ENCODE peak calls at places on chromosomes 12 and 14, in four cellular contexts. Q, Y, A and T are unnamed samples.

GRCh38 chr14:101226603-101227425 is 323.3 kb upstream of the RTL1 start:
- DNase-seq in Q (no peak), Y (no peak), A (peak; percentile 45), T (no peak)

GRCh38 chr14:59022144-59022543 is 166.3 kb upstream of the DAAM1 start:
- DNase-seq in Q (no peak), Y (no peak), A (no peak), T (no peak)

GRCh38 chr12:102652645-102653313 is 172.4 kb upstream of the IGF1 start:
- DNase-seq in Q (no peak), Y (no peak), A (no peak), T (no peak)

GRCh38 chr14:30977752-30978151 is 47.7 kb upstream of the AP4S1 start:
- DNase-seq in Q (no peak), Y (no peak), A (no peak), T (no peak)

GRCh38 chr12:14185441-14186192 is 179.9 kb upstream of the ATF7IP start:
- DNase-seq in Q (peak; percentile 57), Y (peak; percentile 62), A (peak; percentile 11), T (peak; percentile 27)

GRCh38 chr12:1122803-1123202 is 131.8 kb downstream of the ERC1 start:
- DNase-seq in Q (no peak), Y (no peak), A (no peak), T (peak; percentile 68)

GRCh38 chr12:105502426-105502930 is 172.0 kb downstream of the C12orf75 start:
- DNase-seq in Q (no peak), Y (no peak), A (no peak), T (no peak)

GRCh38 chr12:113241191-113242017 is 20.1 kb downstream of the TPCN1 start:
- DNase-seq in Q (no peak), Y (peak; percentile 83), A (peak; percentile 38), T (no peak)

GRCh38 chr14:33359288-33359881 is 420.7 kb downstream of the NPAS3 start:
- DNase-seq in Q (no peak), Y (no peak), A (no peak), T (no peak)

GRCh38 chr12:77087427-77087826 is 22.1 kb upstream of the E2F7 start:
- DNase-seq in Q (no peak), Y (no peak), A (no peak), T (no peak)

GRCh38 chr12:34397591-34398365 is 375.5 kb downstream of the ALG10 start:
- DNase-seq in Q (no peak), Y (peak; percentile 37), A (peak; percentile 3), T (no peak)

GRCh38 chr14:81289516-81289915 is 68.8 kb upstream of the GTF2A1 start:
- DNase-seq in Q (no peak), Y (peak; percentile 47), A (no peak), T (no peak)

GRCh38 chr14:81281317-81281716 is 60.6 kb upstream of the GTF2A1 start:
- DNase-seq in Q (no peak), Y (no peak), A (no peak), T (no peak)

GRCh38 chr14:81286574-81287370 is 66.0 kb upstream of the GTF2A1 start:
- DNase-seq in Q (no peak), Y (no peak), A (no peak), T (no peak)

GRCh38 chr14:81285250-81285649 is 64.5 kb upstream of the GTF2A1 start:
- DNase-seq in Q (no peak), Y (no peak), A (no peak), T (no peak)
- H3K27ac ChIP-seq in Q (no peak overlapping the region), Y (no peak overlapping the region), A (no peak overlapping the region), T (no peak overlapping the region)

GRCh38 chr14:105931808-105932483 is 405.6 kb downstream of the TMEM121 start:
- DNase-seq in Q (no peak), Y (peak; percentile 40), A (no peak), T (no peak)
- H3K9me3 ChIP-seq in Q (peaks cover 37% of the 10 kb centered on the region), Y (no peaks in the 10 kb centered on the region), A (no peaks in the 10 kb centered on the region), T (no peaks in the 10 kb centered on the region)

GRCh38 chr14:29235991-29236390 is 469.4 kb downstream of the FOXG1 start:
- DNase-seq in Q (no peak), Y (no peak), A (no peak), T (no peak)

GRCh38 chr14:29236848-29237247 is 470.3 kb downstream of the FOXG1 start:
- DNase-seq in Q (no peak), Y (no peak), A (no peak), T (no peak)

GRCh38 chr14:29236401-29236800 is 469.8 kb downstream of the FOXG1 start:
- DNase-seq in Q (no peak), Y (no peak), A (no peak), T (no peak)

GRCh38 chr14:29227631-29228030 is 461.0 kb downstream of the FOXG1 start:
- DNase-seq in Q (no peak), Y (no peak), A (no peak), T (no peak)

DNA sequence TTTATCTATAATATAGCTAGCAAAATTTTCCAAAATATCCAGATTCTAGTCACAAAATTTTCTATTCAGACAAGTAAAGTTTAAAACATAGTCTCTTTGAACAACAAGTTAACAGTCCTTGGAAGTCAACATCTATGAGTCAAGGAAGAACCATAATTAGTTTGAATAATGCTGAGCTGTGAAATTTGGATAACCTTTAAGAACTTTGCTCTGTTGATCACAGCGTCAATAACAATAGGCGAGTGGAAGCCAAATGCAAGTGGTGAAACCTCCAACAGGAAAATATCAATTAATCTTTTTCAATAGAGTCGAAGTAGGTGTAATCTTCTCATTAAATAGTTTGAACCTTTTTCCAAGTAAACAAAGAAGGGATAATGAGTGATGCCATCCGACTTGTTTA is 466.6 kb downstream of the FOXG1 start:
- DNase-seq in Q (no peak), Y (no peak), A (no peak), T (no peak)
- H3K27ac ChIP-seq in Q (no peak overlapping the region), Y (no peak overlapping the region), A (no peak overlapping the region), T (no peak overlapping the region)

GRCh38 chr12:131203666-131204415 is 250.1 kb downstream of the ADGRD1 start:
- DNase-seq in Q (no peak), Y (no peak), A (no peak), T (no peak)
- H3K9me3 ChIP-seq in Q (no peaks in the 10 kb centered on the region), Y (no peaks in the 10 kb centered on the region), A (no peaks in the 10 kb centered on the region), T (no peaks in the 10 kb centered on the region)

DNA sequence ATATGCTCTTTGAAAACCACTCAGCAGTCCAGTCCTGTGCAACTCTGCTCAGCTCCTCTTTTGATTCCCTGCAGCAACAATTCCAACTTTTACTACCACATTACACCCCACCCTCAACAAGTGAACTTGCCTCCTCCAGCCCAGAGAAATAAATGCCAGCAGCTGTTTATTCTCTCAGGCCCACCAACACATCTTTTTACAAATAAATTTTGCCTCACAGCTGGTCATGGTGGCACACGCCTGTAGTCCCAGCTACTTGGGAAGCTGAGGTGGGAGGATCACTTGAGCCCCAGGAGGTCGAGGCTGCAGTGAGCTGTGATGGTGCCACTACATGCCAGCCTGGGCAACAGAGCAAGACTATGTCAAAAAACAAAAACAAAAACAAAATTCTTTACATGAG is 9.8 kb downstream of the SNX6 start:
- DNase-seq in Q (no peak), Y (no peak), A (no peak), T (no peak)
- H3K27ac ChIP-seq in Q (no peak overlapping the region), Y (no peak overlapping the region), A (no peak overlapping the region), T (no peak overlapping the region)

GRCh38 chr14:51609251-51609986 is 42.3 kb upstream of the FRMD6 start:
- DNase-seq in Q (no peak), Y (no peak), A (no peak), T (no peak)

GRCh38 chr14:51613436-51613835 is 38.3 kb upstream of the FRMD6 start:
- DNase-seq in Q (no peak), Y (no peak), A (peak; percentile 23), T (no peak)

GRCh38 chr14:51612449-51612848 is 39.3 kb upstream of the FRMD6 start:
- DNase-seq in Q (no peak), Y (no peak), A (no peak), T (no peak)

GRCh38 chr14:51609987-51610283 is 41.8 kb upstream of the FRMD6 start:
- DNase-seq in Q (no peak), Y (no peak), A (no peak), T (no peak)

GRCh38 chr14:51610766-51611165 is 40.9 kb upstream of the FRMD6 start:
- DNase-seq in Q (no peak), Y (no peak), A (no peak), T (no peak)
- H3K9me3 ChIP-seq in Q (no peaks in the 10 kb centered on the region), Y (no peaks in the 10 kb centered on the region), A (no peaks in the 10 kb centered on the region), T (no peaks in the 10 kb centered on the region)

GRCh38 chr12:124751654-124752355 is 111.9 kb downstream of the SCARB1 start:
- DNase-seq in Q (no peak), Y (no peak), A (no peak), T (no peak)

GRCh38 chr12:124753993-124754392 is 109.7 kb downstream of the SCARB1 start:
- DNase-seq in Q (no peak), Y (no peak), A (no peak), T (no peak)

GRCh38 chr12:124752437-124753229 is 111.0 kb downstream of the SCARB1 start:
- DNase-seq in Q (no peak), Y (no peak), A (peak; percentile 56), T (no peak)

GRCh38 chr12:124754491-124754890 is 109.2 kb downstream of the SCARB1 start:
- DNase-seq in Q (no peak), Y (no peak), A (no peak), T (no peak)

DNA sequence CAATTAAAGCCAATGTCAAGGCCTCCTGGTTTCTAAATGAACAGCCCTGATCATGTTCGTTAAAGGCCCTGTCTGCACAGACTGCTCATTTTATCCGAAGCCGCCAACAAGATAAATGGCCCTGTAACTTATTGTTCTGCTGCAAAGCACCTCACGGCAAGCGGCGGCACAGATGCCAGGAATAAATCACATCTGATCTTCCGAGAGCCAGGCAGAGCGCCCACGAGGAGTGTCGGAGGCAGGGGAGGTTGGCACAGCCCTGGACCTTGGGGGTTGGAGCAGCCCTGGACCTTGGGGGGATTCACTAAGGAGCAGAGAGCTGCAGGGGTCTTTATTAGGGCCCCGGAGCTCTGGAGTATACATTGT is 110.5 kb downstream of the SCARB1 start:
- DNase-seq in Q (no peak), Y (no peak), A (no peak), T (no peak)
- H3K27ac ChIP-seq in Q (no peak overlapping the region), Y (no peak overlapping the region), A (no peak overlapping the region), T (no peak overlapping the region)